ENCODE peak calls at places on chromosome 19, in four cellular contexts. One of them, this sample, is unnamed.

GRCh38 chr19:50975766-50976165 is 6.4 kb upstream of the KLK6 start:
- DNase-seq in HEK293T: no peak
- DNase-seq in K562: no peak
- DNase-seq in HepG2: no peak
- DNase-seq in this sample: peak; percentile 53

GRCh38 chr19:13938361-13939027 is at the start of gene PODNL1:
- DNase-seq in HepG2: no peak
- DNase-seq in K562: no peak
- DNase-seq in HEK293T: no peak
- DNase-seq in this sample: no peak

GRCh38 chr19:53881482-53882390 is at the start of gene PRKCG:
- DNase-seq in K562: peak; percentile 68
- DNase-seq in HepG2: peak; percentile 44
- DNase-seq in HEK293T: no peak
- DNase-seq in this sample: peak; percentile 86

GRCh38 chr19:789473-790052 is 7.7 kb upstream of the PTBP1 start:
- DNase-seq in HEK293T: no peak
- DNase-seq in K562: peak; percentile 14
- DNase-seq in HepG2: peak; percentile 58
- DNase-seq in this sample: peak; percentile 66

GRCh38 chr19:55485439-55486011 is 537 bp downstream of the NAT14 start:
- DNase-seq in HEK293T: no peak
- DNase-seq in HepG2: no peak
- DNase-seq in K562: no peak
- DNase-seq in this sample: no peak

GRCh38 chr19:51246153-51246552 is 4.7 kb upstream of the SIGLECL1 start:
- DNase-seq in K562: no peak
- DNase-seq in HEK293T: no peak
- DNase-seq in HepG2: peak; percentile 3
- DNase-seq in this sample: no peak

GRCh38 chr19:49927526-49928264 is 1.3 kb upstream of the ATF5 start:
- DNase-seq in HepG2: no peak
- DNase-seq in HEK293T: no peak
- DNase-seq in K562: peak; percentile 5
- DNase-seq in this sample: no peak

GRCh38 chr19:16328824-16329482 is 4.3 kb downstream of the KLF2 start:
- DNase-seq in HepG2: no peak
- DNase-seq in HEK293T: no peak
- DNase-seq in K562: no peak
- DNase-seq in this sample: no peak

GRCh38 chr19:289651-290538 is 1.3 kb downstream of the PLPP2 start:
- DNase-seq in K562: peak; percentile 45
- DNase-seq in HepG2: peak; percentile 42
- DNase-seq in HEK293T: no peak
- DNase-seq in this sample: peak; percentile 70

GRCh38 chr19:43594710-43595604 is 977 bp downstream of the IRGQ start:
- DNase-seq in K562: peak; percentile 47
- DNase-seq in HepG2: peak; percentile 47
- DNase-seq in HEK293T: peak; percentile 75
- DNase-seq in this sample: peak; percentile 81

GRCh38 chr19:2771786-2772674 is 11.0 kb downstream of the SGTA start:
- DNase-seq in HEK293T: no peak
- DNase-seq in HepG2: no peak
- DNase-seq in K562: no peak
- DNase-seq in this sample: no peak

GRCh38 chr19:10473192-10473591 is 30.0 kb downstream of the KEAP1 start:
- DNase-seq in HepG2: no peak
- DNase-seq in K562: no peak
- DNase-seq in HEK293T: no peak
- DNase-seq in this sample: no peak

GRCh38 chr19:10274589-10274988 is 3.7 kb downstream of the ICAM1 start:
- DNase-seq in HEK293T: no peak
- DNase-seq in K562: no peak
- DNase-seq in HepG2: no peak
- DNase-seq in this sample: no peak

GRCh38 chr19:51127032-51127431 is 2.3 kb downstream of the SIGLEC9 start:
- DNase-seq in HEK293T: no peak
- DNase-seq in K562: no peak
- DNase-seq in HepG2: no peak
- DNase-seq in this sample: no peak

GRCh38 chr19:15587663-15588062 is 27.4 kb upstream of the CYP4F8 start:
- DNase-seq in HepG2: no peak
- DNase-seq in K562: no peak
- DNase-seq in HEK293T: no peak
- DNase-seq in this sample: no peak

GRCh38 chr19:10637894-10638293 is 12.5 kb downstream of the SLC44A2 start:
- DNase-seq in HepG2: no peak
- DNase-seq in K562: no peak
- DNase-seq in HEK293T: no peak
- DNase-seq in this sample: no peak

GRCh38 chr19:19506592-19506991 is 8.8 kb downstream of the TSSK6 start:
- DNase-seq in HEK293T: no peak
- DNase-seq in K562: no peak
- DNase-seq in HepG2: no peak
- DNase-seq in this sample: no peak

GRCh38 chr19:56637976-56638555 is 4.9 kb upstream of the SMIM17 start:
- DNase-seq in K562: peak; percentile 56
- DNase-seq in HEK293T: peak; percentile 53
- DNase-seq in HepG2: peak; percentile 54
- DNase-seq in this sample: peak; percentile 89

DNA sequence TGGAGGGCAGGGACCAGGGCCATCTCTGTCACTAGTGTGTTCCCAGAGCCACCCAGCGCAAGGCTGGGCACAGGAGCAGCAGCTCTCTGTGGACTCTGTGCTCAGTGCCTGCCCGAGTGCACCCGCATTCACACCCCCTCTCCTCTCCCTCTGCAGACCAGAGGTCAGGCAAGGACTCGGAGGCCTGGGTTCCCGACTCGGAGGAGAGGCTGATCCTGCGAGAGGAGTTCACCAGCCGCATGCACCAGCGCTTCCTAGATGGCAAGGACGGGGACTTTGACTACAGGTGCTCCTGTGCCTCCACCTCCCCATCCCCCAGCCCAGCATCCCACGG is 10.2 kb downstream of the CCDC97 start:
- DNase-seq in HEK293T: no peak
- DNase-seq in HepG2: no peak
- DNase-seq in K562: no peak
- DNase-seq in this sample: no peak
- TF ChIP-seq SP1 in HEK293T: no peak
- TF ChIP-seq SP1 in HepG2: no peak
- TF ChIP-seq SP1 in K562: no peak
- TF ChIP-seq SP1 in this sample: no peak

GRCh38 chr19:12278713-12279112 is 16.0 kb downstream of the ZNF44 start:
- DNase-seq in HEK293T: no peak
- DNase-seq in K562: no peak
- DNase-seq in HepG2: no peak
- DNase-seq in this sample: no peak

GRCh38 chr19:12270854-12271253 is 23.8 kb downstream of the ZNF44 start:
- DNase-seq in HEK293T: no peak
- DNase-seq in HepG2: no peak
- DNase-seq in K562: no peak
- DNase-seq in this sample: no peak

GRCh38 chr19:12272386-12272785 is 22.3 kb downstream of the ZNF44 start:
- DNase-seq in HEK293T: no peak
- DNase-seq in K562: no peak
- DNase-seq in HepG2: no peak
- DNase-seq in this sample: no peak

GRCh38 chr19:12272980-12273901 is 21.4 kb downstream of the ZNF44 start:
- DNase-seq in HEK293T: no peak
- DNase-seq in HepG2: no peak
- DNase-seq in K562: no peak
- DNase-seq in this sample: no peak
- TF ChIP-seq ELF4 in HEK293T: no peak
- TF ChIP-seq ELF4 in HepG2: no peak
- TF ChIP-seq ELF4 in K562: no peak
- TF ChIP-seq ELF4 in this sample: no peak

DNA sequence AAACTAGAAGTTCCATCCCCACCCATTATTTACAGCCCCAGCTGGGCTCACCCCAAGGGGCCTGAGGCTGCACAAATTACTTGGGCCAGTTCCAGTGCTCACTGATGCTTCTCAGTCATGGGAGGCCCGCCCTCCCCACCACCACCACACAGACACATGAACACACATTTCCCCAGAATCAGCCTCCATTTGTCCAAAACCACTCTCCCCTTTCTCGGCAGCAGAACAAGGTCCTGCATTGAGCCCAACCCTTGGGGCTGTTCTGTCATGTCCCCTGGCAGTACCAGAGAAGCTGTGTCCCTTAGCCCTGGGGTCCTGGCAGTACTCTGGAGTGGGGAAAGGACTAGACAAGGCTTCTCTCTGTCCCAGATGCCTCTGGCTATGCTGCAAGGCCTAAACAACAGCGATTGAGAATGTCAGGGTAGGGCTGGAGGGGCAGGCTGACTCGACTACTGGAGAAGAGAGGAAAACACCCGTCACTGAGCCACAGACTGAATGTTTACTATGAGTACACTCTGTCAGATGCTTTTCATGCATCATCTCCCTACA is 21.8 kb downstream of the SAMD4B start:
- DNase-seq in HEK293T: no peak
- DNase-seq in K562: no peak
- DNase-seq in HepG2: no peak
- DNase-seq in this sample: no peak
- TF ChIP-seq SP1 in HEK293T: no peak
- TF ChIP-seq SP1 in K562: no peak
- TF ChIP-seq SP1 in HepG2: no peak
- TF ChIP-seq SP1 in this sample: no peak

GRCh38 chr19:3893509-3894179 is 13.2 kb downstream of the ATCAY start:
- DNase-seq in HEK293T: no peak
- DNase-seq in K562: no peak
- DNase-seq in HepG2: no peak
- DNase-seq in this sample: no peak
- TF ChIP-seq ELF4 in HEK293T: no peak
- TF ChIP-seq ELF4 in K562: no peak
- TF ChIP-seq ELF4 in HepG2: no peak
- TF ChIP-seq ELF4 in this sample: no peak

GRCh38 chr19:42295831-42296525 is 6.0 kb upstream of the PRR19 start:
- DNase-seq in K562: peak; percentile 74
- DNase-seq in HepG2: peak; percentile 74
- DNase-seq in HEK293T: peak; percentile 77
- DNase-seq in this sample: peak; percentile 97

GRCh38 chr19:42297034-42297433 is 4.9 kb upstream of the PRR19 start:
- DNase-seq in HEK293T: no peak
- DNase-seq in K562: no peak
- DNase-seq in HepG2: no peak
- DNase-seq in this sample: no peak

GRCh38 chr19:42293966-42294365 is 8.0 kb upstream of the PRR19 start:
- DNase-seq in HEK293T: no peak
- DNase-seq in K562: no peak
- DNase-seq in HepG2: no peak
- DNase-seq in this sample: no peak

GRCh38 chr19:42294471-42295137 is 7.3 kb upstream of the PRR19 start:
- DNase-seq in HEK293T: no peak
- DNase-seq in HepG2: no peak
- DNase-seq in K562: no peak
- DNase-seq in this sample: no peak

DNA sequence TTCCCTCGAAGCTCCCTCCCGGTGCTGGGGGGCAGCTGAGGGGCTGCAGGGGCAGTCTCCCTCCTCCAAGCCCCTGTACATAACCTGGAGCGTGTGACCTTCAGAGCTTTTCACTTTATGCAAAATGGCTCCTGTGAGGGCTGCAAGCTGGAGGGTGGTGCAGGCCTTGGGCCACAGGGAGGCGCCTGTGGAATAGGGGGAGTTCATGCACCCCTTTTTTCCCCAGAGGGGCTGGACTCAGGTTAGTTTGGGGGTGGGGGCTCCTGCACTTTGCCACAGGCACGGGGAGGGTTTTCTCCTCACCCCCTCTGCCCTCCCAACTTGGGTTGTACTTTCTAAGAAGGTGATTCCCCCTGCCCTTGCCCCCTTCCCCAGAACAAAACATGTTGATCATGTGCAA is 6.6 kb upstream of the PRR19 start:
- DNase-seq in HEK293T: no peak
- DNase-seq in K562: no peak
- DNase-seq in HepG2: no peak
- DNase-seq in this sample: no peak
- TF ChIP-seq SP1 in HEK293T: no peak
- TF ChIP-seq SP1 in K562: no peak
- TF ChIP-seq SP1 in HepG2: no peak
- TF ChIP-seq SP1 in this sample: no peak

GRCh38 chr19:33432408-33433170 is 59.1 kb downstream of the CEBPG start:
- DNase-seq in K562: no peak
- DNase-seq in HEK293T: no peak
- DNase-seq in HepG2: no peak
- DNase-seq in this sample: no peak
- TF ChIP-seq ELF4 in K562: no peak
- TF ChIP-seq ELF4 in HEK293T: no peak
- TF ChIP-seq ELF4 in HepG2: no peak
- TF ChIP-seq ELF4 in this sample: no peak

GRCh38 chr19:40217921-40218890 is at the start of gene TTC9B:
- DNase-seq in HEK293T: peak; percentile 51
- DNase-seq in HepG2: no peak
- DNase-seq in K562: peak; percentile 91
- DNase-seq in this sample: peak; percentile 84

GRCh38 chr19:40216013-40216776 is 2.0 kb downstream of the TTC9B start:
- DNase-seq in K562: no peak
- DNase-seq in HepG2: no peak
- DNase-seq in HEK293T: no peak
- DNase-seq in this sample: no peak

GRCh38 chr19:40214936-40215335 is 3.2 kb downstream of the TTC9B start:
- DNase-seq in HEK293T: no peak
- DNase-seq in HepG2: no peak
- DNase-seq in K562: no peak
- DNase-seq in this sample: no peak

GRCh38 chr19:40217027-40217810 is 965 bp downstream of the TTC9B start:
- DNase-seq in K562: peak; percentile 62
- DNase-seq in HepG2: no peak
- DNase-seq in HEK293T: no peak
- DNase-seq in this sample: peak; percentile 82

GRCh38 chr19:40216777-40217026 is 1.5 kb downstream of the TTC9B start:
- DNase-seq in K562: no peak
- DNase-seq in HEK293T: no peak
- DNase-seq in HepG2: no peak
- DNase-seq in this sample: no peak
- TF ChIP-seq SP1 in K562: no peak
- TF ChIP-seq SP1 in HEK293T: no peak
- TF ChIP-seq SP1 in HepG2: no peak
- TF ChIP-seq SP1 in this sample: no peak

DNA sequence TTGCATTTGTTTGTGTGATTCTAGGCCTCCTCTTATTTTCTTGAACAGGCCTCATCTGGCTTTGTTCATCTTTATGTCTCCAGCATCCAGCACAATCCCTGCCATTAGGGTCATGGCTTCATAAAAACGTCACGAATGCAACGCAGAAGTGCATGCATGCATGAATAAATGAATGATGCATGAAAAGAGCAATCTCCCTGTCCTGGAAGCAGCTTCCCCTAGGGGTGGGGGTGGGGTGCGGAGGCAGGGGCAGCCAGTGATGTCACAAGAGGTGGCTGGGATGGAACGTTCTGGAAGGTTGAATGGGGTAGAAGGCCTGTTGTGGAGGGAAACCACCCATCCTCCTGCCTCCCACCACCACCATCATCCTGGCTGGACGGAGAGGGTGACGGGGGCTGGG is at the start of gene ACSBG2:
- DNase-seq in HEK293T: no peak
- DNase-seq in K562: no peak
- DNase-seq in HepG2: no peak
- DNase-seq in this sample: no peak
- TF ChIP-seq ELF4 in HEK293T: no peak
- TF ChIP-seq ELF4 in K562: no peak
- TF ChIP-seq ELF4 in HepG2: no peak
- TF ChIP-seq ELF4 in this sample: no peak

GRCh38 chr19:36151144-36152051 is 849 bp downstream of the COX7A1 start:
- DNase-seq in K562: peak; percentile 22
- DNase-seq in HEK293T: no peak
- DNase-seq in HepG2: no peak
- DNase-seq in this sample: peak; percentile 30
- TF ChIP-seq SP1 in K562: no peak
- TF ChIP-seq SP1 in HEK293T: no peak
- TF ChIP-seq SP1 in HepG2: no peak
- TF ChIP-seq SP1 in this sample: no peak

This sample was measured in WTC11.